ENCODE peak calls at places on chromosomes 3 and 15, in nine cellular contexts. P is right cardiac atrium; N is activated CD4-positive, alpha-beta T cell treated with anti-CD3 and anti-CD28 coated beads, Interleukin-2, amount 50 U/mL, for 4 hours; Z is GM20000; Q is stimulated activated CD4-positive, alpha-beta T cell treated with anti-CD3 and anti-CD28 coated beads, Interleukin-2, amount 100 ng/mL, for 48 hours; W is Daoy; O is A549; X is activated CD8-positive, alpha-beta memory T cell treated with anti-CD3 and anti-CD28 coated beads for 24 hours; L is thyroid gland. G is an unnamed sample.
A peak's percentile ranks its signal among the peaks of the same experiment; 100 is the strongest.

GRCh38 chr3:63945558-63946096 is 33.4 kb upstream of the SCAANT1 start:
- DNase-seq in O (no peak), Q (no peak), N (no peak), Z (no peak), X (no peak), P (no peak), L (no peak), W (no peak), G (no peak)

GRCh38 chr15:31554261-31554660 is 227.6 kb downstream of the KLF13 start:
- DNase-seq in Q (no peak), O (no peak), X (no peak), L (peak; percentile 15), Z (no peak), P (peak; percentile 90), N (no peak), W (peak; percentile 92), G (no peak)

GRCh38 chr3:13896473-13897154 is 16.7 kb upstream of the WNT7A start:
- DNase-seq in L (peak; percentile 51), W (peak; percentile 65), N (peak; percentile 35), Z (peak; percentile 62), P (peak; percentile 55), Q (peak; percentile 51), X (peak; percentile 69), O (peak; percentile 46), G (peak; percentile 27)

GRCh38 chr3:177594096-177594495 is 396.8 kb upstream of the TBL1XR1 start:
- DNase-seq in Z (no peak), L (no peak), W (no peak), N (no peak), P (no peak), O (no peak), Q (no peak), X (no peak), G (no peak)

GRCh38 chr15:60370804-60371700 is 26.7 kb downstream of the ANXA2 start:
- DNase-seq in L (peak; percentile 38), Z (no peak), P (peak; percentile 80), Q (no peak), W (peak; percentile 99), O (peak; percentile 89), N (peak; percentile 28), X (no peak), G (peak; percentile 95)

GRCh38 chr3:197810901-197811300 is 19.8 kb downstream of the LRCH3 start:
- DNase-seq in L (no peak), O (no peak), Z (no peak), Q (no peak), W (no peak), X (no peak), N (no peak), P (no peak), G (peak; percentile 45)

GRCh38 chr3:64896173-64896925 is 208.5 kb upstream of the ADAMTS9 start:
- DNase-seq in N (no peak), O (no peak), Z (no peak), L (no peak), X (no peak), W (no peak), Q (no peak), P (no peak), G (no peak)

GRCh38 chr3:136068708-136069107 is 103.2 kb downstream of the PPP2R3A start:
- DNase-seq in P (no peak), L (no peak), N (no peak), W (no peak), O (no peak), Z (no peak), Q (no peak), X (no peak), G (no peak)

GRCh38 chr3:183253364-183253960 is 409 bp downstream of the B3GNT5 start:
- DNase-seq in Z (peak; percentile 57), L (peak; percentile 77), N (no peak), O (no peak), W (peak; percentile 61), X (no peak), P (peak; percentile 93), Q (no peak), G (peak; percentile 36)

GRCh38 chr15:74829500-74829899 is 3.1 kb downstream of the CPLX3 start:
- DNase-seq in N (no peak), L (no peak), Z (no peak), W (no peak), Q (no peak), P (no peak), O (no peak), X (no peak), G (no peak)

GRCh38 chr15:67093146-67093874 is 27.9 kb downstream of the SMAD3 start:
- DNase-seq in L (no peak), P (no peak), W (no peak), O (no peak), Q (no peak), X (no peak), N (no peak), Z (no peak), G (no peak)

GRCh38 chr3:70064194-70064787 is 64.8 kb downstream of the SAMMSON start:
- DNase-seq in O (peak; percentile 4), N (no peak), L (peak; percentile 18), P (no peak), W (peak; percentile 27), Z (peak; percentile 32), Q (peak; percentile 14), X (no peak), G (peak; percentile 38)

GRCh38 chr15:59401810-59402569 is 29.3 kb upstream of the MYO1E start:
- DNase-seq in Z (no peak), L (no peak), O (no peak), P (no peak), Q (no peak), N (no peak), X (no peak), W (no peak), G (no peak)

GRCh38 chr15:47959617-47960398 is 161.0 kb upstream of the SLC24A5 start:
- DNase-seq in O (no peak), P (no peak), L (no peak), X (no peak), Z (no peak), Q (no peak), N (no peak), W (no peak), G (peak; percentile 15)

GRCh38 chr15:24862726-24863521 is 91.9 kb upstream of the SNRPN start:
- DNase-seq in W (peak; percentile 67), P (no peak), X (no peak), N (no peak), Z (no peak), O (no peak), Q (no peak), L (no peak), G (no peak)

GRCh38 chr3:17050051-17050450 is 165.3 kb downstream of the PLCL2 start:
- DNase-seq in X (no peak), O (no peak), Z (no peak), N (no peak), P (no peak), Q (no peak), W (no peak), L (no peak), G (no peak)

GRCh38 chr3:134381836-134382442 is 7.7 kb upstream of the AMOTL2 start:
- DNase-seq in N (no peak), Q (no peak), O (no peak), L (peak; percentile 92), X (no peak), P (no peak), W (no peak), Z (no peak), G (no peak)

GRCh38 chr15:97129684-97130083 is 799.2 kb downstream of the NR2F2 start:
- DNase-seq in X (no peak), N (no peak), Z (no peak), L (no peak), O (no peak), Q (no peak), P (no peak), W (no peak), G (no peak)

GRCh38 chr15:56428821-56429458 is 36.0 kb downstream of the MNS1 start:
- DNase-seq in P (no peak), Q (no peak), O (peak; percentile 47), W (no peak), N (no peak), L (no peak), Z (peak; percentile 34), X (no peak), G (peak; percentile 25)

GRCh38 chr15:101250931-101251829 is 668 bp downstream of the CHSY1 start:
- DNase-seq in O (peak; percentile 60), Q (no peak), L (peak; percentile 56), P (peak; percentile 73), X (peak; percentile 71), N (peak; percentile 29), Z (no peak), W (peak; percentile 49), G (no peak)

GRCh38 chr3:102478160-102478559 is 43.3 kb downstream of the ZPLD1 start:
- DNase-seq in N (no peak), X (no peak), L (no peak), Q (no peak), O (no peak), Z (no peak), P (no peak), W (no peak), G (no peak)

GRCh38 chr3:124607163-124607562 is 123.1 kb upstream of the UMPS start:
- DNase-seq in L (no peak), O (no peak), Z (no peak), X (no peak), N (no peak), Q (no peak), W (peak; percentile 72), P (no peak), G (no peak)

GRCh38 chr15:58228708-58229107 is 90.5 kb downstream of the AQP9 start:
- DNase-seq in Q (no peak), X (no peak), L (no peak), Z (no peak), N (no peak), P (no peak), O (no peak), W (peak; percentile 22), G (peak; percentile 52)

GRCh38 chr3:13480340-13481318 is 523 bp downstream of the HDAC11 start:
- DNase-seq in X (no peak), L (peak; percentile 55), P (peak; percentile 79), W (no peak), N (peak; percentile 19), Q (no peak), Z (no peak), O (peak; percentile 49), G (no peak)

G was measured in foreskin melanocyte.